ENCODE peak calls at places on chromosome 15, in nine cellular contexts. One of them, this sample, is unnamed.

GRCh38 chr15:68256675-68257450 is 20.7 kb upstream of the FEM1B start:
- DNase-seq in NCI-H748 treated with DMSO at 0.1 percent for 48 hours: peak
- DNase-seq in T-helper 1 cell: peak
- DNase-seq in COR-L47: peak
- DNase-seq in HCEC 1CT: peak
- DNase-seq in NCI-H1694: no peak
- DNase-seq in body of pancreas: peak
- DNase-seq in AG09309: peak
- DNase-seq in SW480: peak
- DNase-seq in this sample: peak

GRCh38 chr15:71272932-71273331 is 157.7 kb downstream of the THSD4 start:
- DNase-seq in AG09309: no peak
- DNase-seq in HCEC 1CT: peak
- DNase-seq in COR-L47: no peak
- DNase-seq in body of pancreas: no peak
- DNase-seq in T-helper 1 cell: no peak
- DNase-seq in SW480: no peak
- DNase-seq in NCI-H1694: no peak
- DNase-seq in NCI-H748 treated with DMSO at 0.1 percent for 48 hours: no peak
- DNase-seq in this sample: no peak

GRCh38 chr15:62307551-62307950 is 142.5 kb upstream of the C2CD4B start:
- DNase-seq in T-helper 1 cell: no peak
- DNase-seq in body of pancreas: no peak
- DNase-seq in NCI-H748 treated with DMSO at 0.1 percent for 48 hours: no peak
- DNase-seq in COR-L47: no peak
- DNase-seq in AG09309: peak
- DNase-seq in NCI-H1694: no peak
- DNase-seq in HCEC 1CT: peak
- DNase-seq in SW480: no peak
- DNase-seq in this sample: no peak

GRCh38 chr15:31034152-31034551 is 42.7 kb upstream of the MTMR10 start:
- DNase-seq in AG09309: no peak
- DNase-seq in body of pancreas: no peak
- DNase-seq in NCI-H748 treated with DMSO at 0.1 percent for 48 hours: no peak
- DNase-seq in COR-L47: peak
- DNase-seq in NCI-H1694: no peak
- DNase-seq in T-helper 1 cell: no peak
- DNase-seq in HCEC 1CT: no peak
- DNase-seq in SW480: no peak
- DNase-seq in this sample: no peak

GRCh38 chr15:63407612-63408011 is 26.0 kb upstream of the CA12 start:
- DNase-seq in AG09309: no peak
- DNase-seq in COR-L47: peak
- DNase-seq in NCI-H748 treated with DMSO at 0.1 percent for 48 hours: no peak
- DNase-seq in HCEC 1CT: no peak
- DNase-seq in NCI-H1694: peak
- DNase-seq in SW480: no peak
- DNase-seq in T-helper 1 cell: no peak
- DNase-seq in body of pancreas: no peak
- DNase-seq in this sample: no peak

GRCh38 chr15:66995257-66995656 is 70.1 kb upstream of the SMAD3 start:
- DNase-seq in NCI-H1694: no peak
- DNase-seq in SW480: no peak
- DNase-seq in body of pancreas: no peak
- DNase-seq in NCI-H748 treated with DMSO at 0.1 percent for 48 hours: no peak
- DNase-seq in T-helper 1 cell: no peak
- DNase-seq in COR-L47: no peak
- DNase-seq in HCEC 1CT: peak
- DNase-seq in AG09309: peak
- DNase-seq in this sample: no peak

GRCh38 chr15:69573815-69574472 is 121.3 kb downstream of the RPLP1 start:
- DNase-seq in NCI-H748 treated with DMSO at 0.1 percent for 48 hours: no peak
- DNase-seq in SW480: no peak
- DNase-seq in NCI-H1694: no peak
- DNase-seq in COR-L47: no peak
- DNase-seq in HCEC 1CT: peak
- DNase-seq in AG09309: no peak
- DNase-seq in T-helper 1 cell: no peak
- DNase-seq in body of pancreas: no peak
- DNase-seq in this sample: no peak

GRCh38 chr15:47717036-47717611 is at the start of gene SEMA6D:
- DNase-seq in SW480: peak
- DNase-seq in COR-L47: peak
- DNase-seq in HCEC 1CT: peak
- DNase-seq in body of pancreas: peak
- DNase-seq in AG09309: peak
- DNase-seq in T-helper 1 cell: no peak
- DNase-seq in NCI-H1694: peak
- DNase-seq in NCI-H748 treated with DMSO at 0.1 percent for 48 hours: peak
- DNase-seq in this sample: peak

GRCh38 chr15:88674661-88675060 is 35.8 kb downstream of the ISG20 start:
- DNase-seq in SW480: no peak
- DNase-seq in COR-L47: no peak
- DNase-seq in HCEC 1CT: no peak
- DNase-seq in NCI-H1694: no peak
- DNase-seq in NCI-H748 treated with DMSO at 0.1 percent for 48 hours: no peak
- DNase-seq in body of pancreas: no peak
- DNase-seq in T-helper 1 cell: no peak
- DNase-seq in AG09309: no peak
- DNase-seq in this sample: no peak

GRCh38 chr15:23576034-23576433 is 10.6 kb downstream of the MKRN3 start:
- DNase-seq in NCI-H1694: no peak
- DNase-seq in HCEC 1CT: no peak
- DNase-seq in SW480: no peak
- DNase-seq in AG09309: no peak
- DNase-seq in body of pancreas: no peak
- DNase-seq in T-helper 1 cell: no peak
- DNase-seq in COR-L47: no peak
- DNase-seq in NCI-H748 treated with DMSO at 0.1 percent for 48 hours: no peak
- DNase-seq in this sample: no peak

GRCh38 chr15:90885432-90886290 is 1.4 kb downstream of the FES start:
- DNase-seq in HCEC 1CT: peak
- DNase-seq in T-helper 1 cell: peak
- DNase-seq in COR-L47: peak
- DNase-seq in AG09309: no peak
- DNase-seq in SW480: peak
- DNase-seq in NCI-H1694: peak
- DNase-seq in NCI-H748 treated with DMSO at 0.1 percent for 48 hours: no peak
- DNase-seq in body of pancreas: peak
- DNase-seq in this sample: peak

GRCh38 chr15:37204698-37205097 is 104.3 kb upstream of the MEIS2 start:
- DNase-seq in SW480: no peak
- DNase-seq in NCI-H748 treated with DMSO at 0.1 percent for 48 hours: no peak
- DNase-seq in T-helper 1 cell: no peak
- DNase-seq in body of pancreas: no peak
- DNase-seq in COR-L47: no peak
- DNase-seq in NCI-H1694: no peak
- DNase-seq in AG09309: no peak
- DNase-seq in HCEC 1CT: no peak
- DNase-seq in this sample: no peak

GRCh38 chr15:85804481-85805165 is 9.9 kb upstream of the KLHL25 start:
- DNase-seq in SW480: no peak
- DNase-seq in AG09309: no peak
- DNase-seq in NCI-H748 treated with DMSO at 0.1 percent for 48 hours: no peak
- DNase-seq in HCEC 1CT: no peak
- DNase-seq in T-helper 1 cell: no peak
- DNase-seq in COR-L47: no peak
- DNase-seq in NCI-H1694: no peak
- DNase-seq in body of pancreas: no peak
- DNase-seq in this sample: no peak

GRCh38 chr15:49902791-49903481 is 216.1 kb downstream of the ATP8B4 start:
- DNase-seq in NCI-H1694: no peak
- DNase-seq in HCEC 1CT: peak
- DNase-seq in T-helper 1 cell: no peak
- DNase-seq in SW480: no peak
- DNase-seq in NCI-H748 treated with DMSO at 0.1 percent for 48 hours: no peak
- DNase-seq in body of pancreas: no peak
- DNase-seq in COR-L47: no peak
- DNase-seq in AG09309: peak
- DNase-seq in this sample: no peak

GRCh38 chr15:73851679-73852078 is 21.7 kb upstream of the TBC1D21 start:
- DNase-seq in T-helper 1 cell: no peak
- DNase-seq in NCI-H748 treated with DMSO at 0.1 percent for 48 hours: no peak
- DNase-seq in COR-L47: no peak
- DNase-seq in body of pancreas: peak
- DNase-seq in SW480: peak
- DNase-seq in NCI-H1694: no peak
- DNase-seq in HCEC 1CT: peak
- DNase-seq in AG09309: no peak
- DNase-seq in this sample: no peak

GRCh38 chr15:43932036-43932435 is 105.2 kb downstream of the WDR76 start:
- DNase-seq in body of pancreas: no peak
- DNase-seq in AG09309: no peak
- DNase-seq in T-helper 1 cell: no peak
- DNase-seq in NCI-H1694: no peak
- DNase-seq in NCI-H748 treated with DMSO at 0.1 percent for 48 hours: no peak
- DNase-seq in COR-L47: no peak
- DNase-seq in SW480: no peak
- DNase-seq in HCEC 1CT: no peak
- DNase-seq in this sample: no peak

GRCh38 chr15:45522179-45522930 is at the start of gene SLC30A4:
- DNase-seq in T-helper 1 cell: peak
- DNase-seq in SW480: peak
- DNase-seq in COR-L47: peak
- DNase-seq in NCI-H748 treated with DMSO at 0.1 percent for 48 hours: no peak
- DNase-seq in body of pancreas: peak
- DNase-seq in NCI-H1694: no peak
- DNase-seq in HCEC 1CT: peak
- DNase-seq in AG09309: no peak
- DNase-seq in this sample: peak

GRCh38 chr15:82177291-82178010 is 85.1 kb downstream of the EFL1 start:
- DNase-seq in T-helper 1 cell: no peak
- DNase-seq in NCI-H1694: no peak
- DNase-seq in AG09309: peak
- DNase-seq in HCEC 1CT: peak
- DNase-seq in NCI-H748 treated with DMSO at 0.1 percent for 48 hours: no peak
- DNase-seq in body of pancreas: no peak
- DNase-seq in SW480: no peak
- DNase-seq in COR-L47: no peak
- DNase-seq in this sample: no peak

GRCh38 chr15:70342554-70343548 is 245.1 kb upstream of the TLE3 start:
- DNase-seq in SW480: no peak
- DNase-seq in NCI-H1694: no peak
- DNase-seq in NCI-H748 treated with DMSO at 0.1 percent for 48 hours: no peak
- DNase-seq in HCEC 1CT: no peak
- DNase-seq in T-helper 1 cell: no peak
- DNase-seq in body of pancreas: no peak
- DNase-seq in AG09309: no peak
- DNase-seq in COR-L47: no peak
- DNase-seq in this sample: no peak

GRCh38 chr15:68464451-68465090 is 32.6 kb upstream of the ITGA11 start:
- DNase-seq in NCI-H748 treated with DMSO at 0.1 percent for 48 hours: no peak
- DNase-seq in AG09309: no peak
- DNase-seq in HCEC 1CT: no peak
- DNase-seq in COR-L47: no peak
- DNase-seq in body of pancreas: no peak
- DNase-seq in SW480: no peak
- DNase-seq in NCI-H1694: no peak
- DNase-seq in T-helper 1 cell: no peak
- DNase-seq in this sample: no peak

GRCh38 chr15:58466566-58466965 is 34.8 kb downstream of the LIPC start:
- DNase-seq in NCI-H1694: no peak
- DNase-seq in NCI-H748 treated with DMSO at 0.1 percent for 48 hours: no peak
- DNase-seq in AG09309: no peak
- DNase-seq in body of pancreas: no peak
- DNase-seq in T-helper 1 cell: no peak
- DNase-seq in HCEC 1CT: no peak
- DNase-seq in COR-L47: no peak
- DNase-seq in SW480: no peak
- DNase-seq in this sample: no peak

GRCh38 chr15:47383102-47383501 is 334.2 kb upstream of the SEMA6D start:
- DNase-seq in T-helper 1 cell: no peak
- DNase-seq in NCI-H1694: no peak
- DNase-seq in SW480: no peak
- DNase-seq in COR-L47: no peak
- DNase-seq in body of pancreas: no peak
- DNase-seq in HCEC 1CT: no peak
- DNase-seq in NCI-H748 treated with DMSO at 0.1 percent for 48 hours: no peak
- DNase-seq in AG09309: no peak
- DNase-seq in this sample: no peak

GRCh38 chr15:43215961-43216360 is 4.9 kb downstream of the EPB42 start:
- DNase-seq in NCI-H1694: no peak
- DNase-seq in SW480: no peak
- DNase-seq in COR-L47: no peak
- DNase-seq in AG09309: no peak
- DNase-seq in body of pancreas: no peak
- DNase-seq in T-helper 1 cell: no peak
- DNase-seq in HCEC 1CT: peak
- DNase-seq in NCI-H748 treated with DMSO at 0.1 percent for 48 hours: no peak
- DNase-seq in this sample: no peak

GRCh38 chr15:63497642-63498100 is 6.7 kb upstream of the USP3 start:
- DNase-seq in SW480: no peak
- DNase-seq in T-helper 1 cell: peak
- DNase-seq in COR-L47: no peak
- DNase-seq in NCI-H1694: no peak
- DNase-seq in AG09309: no peak
- DNase-seq in body of pancreas: no peak
- DNase-seq in NCI-H748 treated with DMSO at 0.1 percent for 48 hours: no peak
- DNase-seq in HCEC 1CT: no peak
- DNase-seq in this sample: no peak

GRCh38 chr15:101179341-101180153 is 72.3 kb downstream of the CHSY1 start:
- DNase-seq in NCI-H1694: no peak
- DNase-seq in AG09309: peak
- DNase-seq in T-helper 1 cell: no peak
- DNase-seq in NCI-H748 treated with DMSO at 0.1 percent for 48 hours: no peak
- DNase-seq in body of pancreas: no peak
- DNase-seq in SW480: no peak
- DNase-seq in COR-L47: no peak
- DNase-seq in HCEC 1CT: peak
- DNase-seq in this sample: peak